ENCODE peak calls at places on chromosome 15, in ten cellular contexts. One of them, this sample, is unnamed.

GRCh38 chr15:52220251-52220650 is 29.1 kb upstream of the GNB5 start:
- DNase-seq in activated CD4-positive, CD25-positive, alpha-beta regulatory T cell treated with anti-CD3 and anti-CD28 coated beads, Interleukin-2, amount 50 U/mL, for 72 hours: no peak
- DNase-seq in psoas muscle: no peak
- DNase-seq in endothelial cell: no peak
- DNase-seq in stimulated activated CD4-positive, alpha-beta T cell treated with anti-CD3 and anti-CD28 coated beads, TNF-alpha, amount 100 ng/mL, for 4 hours: no peak
- DNase-seq in Kasumi-1: no peak
- DNase-seq in lower lobe of right lung: no peak
- DNase-seq in NCI-H2081 treated with DMSO at 0.1 percent for 48 hours: no peak
- DNase-seq in stimulated activated CD8-positive, alpha-beta memory T cell treated with anti-CD3 and anti-CD28 coated beads, Interleukin-15, amount 100 ng/mL, for 1 hour: no peak
- DNase-seq in mesendoderm: no peak
- DNase-seq in this sample: no peak

GRCh38 chr15:47431501-47431900 is 285.8 kb upstream of the SEMA6D start:
- DNase-seq in mesendoderm: no peak
- DNase-seq in stimulated activated CD4-positive, alpha-beta T cell treated with anti-CD3 and anti-CD28 coated beads, TNF-alpha, amount 100 ng/mL, for 4 hours: no peak
- DNase-seq in stimulated activated CD8-positive, alpha-beta memory T cell treated with anti-CD3 and anti-CD28 coated beads, Interleukin-15, amount 100 ng/mL, for 1 hour: no peak
- DNase-seq in lower lobe of right lung: no peak
- DNase-seq in psoas muscle: no peak
- DNase-seq in NCI-H2081 treated with DMSO at 0.1 percent for 48 hours: no peak
- DNase-seq in activated CD4-positive, CD25-positive, alpha-beta regulatory T cell treated with anti-CD3 and anti-CD28 coated beads, Interleukin-2, amount 50 U/mL, for 72 hours: no peak
- DNase-seq in Kasumi-1: no peak
- DNase-seq in endothelial cell: no peak
- DNase-seq in this sample: peak

GRCh38 chr15:58241872-58242271 is 103.7 kb downstream of the AQP9 start:
- DNase-seq in NCI-H2081 treated with DMSO at 0.1 percent for 48 hours: no peak
- DNase-seq in stimulated activated CD4-positive, alpha-beta T cell treated with anti-CD3 and anti-CD28 coated beads, TNF-alpha, amount 100 ng/mL, for 4 hours: no peak
- DNase-seq in activated CD4-positive, CD25-positive, alpha-beta regulatory T cell treated with anti-CD3 and anti-CD28 coated beads, Interleukin-2, amount 50 U/mL, for 72 hours: no peak
- DNase-seq in psoas muscle: no peak
- DNase-seq in lower lobe of right lung: no peak
- DNase-seq in mesendoderm: peak
- DNase-seq in endothelial cell: no peak
- DNase-seq in Kasumi-1: no peak
- DNase-seq in stimulated activated CD8-positive, alpha-beta memory T cell treated with anti-CD3 and anti-CD28 coated beads, Interleukin-15, amount 100 ng/mL, for 1 hour: no peak
- DNase-seq in this sample: no peak

GRCh38 chr15:81088496-81088895 is 45.6 kb upstream of the CFAP161 start:
- DNase-seq in NCI-H2081 treated with DMSO at 0.1 percent for 48 hours: no peak
- DNase-seq in activated CD4-positive, CD25-positive, alpha-beta regulatory T cell treated with anti-CD3 and anti-CD28 coated beads, Interleukin-2, amount 50 U/mL, for 72 hours: no peak
- DNase-seq in lower lobe of right lung: no peak
- DNase-seq in stimulated activated CD8-positive, alpha-beta memory T cell treated with anti-CD3 and anti-CD28 coated beads, Interleukin-15, amount 100 ng/mL, for 1 hour: no peak
- DNase-seq in psoas muscle: no peak
- DNase-seq in Kasumi-1: no peak
- DNase-seq in mesendoderm: no peak
- DNase-seq in stimulated activated CD4-positive, alpha-beta T cell treated with anti-CD3 and anti-CD28 coated beads, TNF-alpha, amount 100 ng/mL, for 4 hours: no peak
- DNase-seq in endothelial cell: no peak
- DNase-seq in this sample: no peak

GRCh38 chr15:33074942-33075341 is 119.6 kb downstream of the FMN1 start:
- DNase-seq in Kasumi-1: no peak
- DNase-seq in stimulated activated CD4-positive, alpha-beta T cell treated with anti-CD3 and anti-CD28 coated beads, TNF-alpha, amount 100 ng/mL, for 4 hours: no peak
- DNase-seq in psoas muscle: no peak
- DNase-seq in lower lobe of right lung: no peak
- DNase-seq in NCI-H2081 treated with DMSO at 0.1 percent for 48 hours: no peak
- DNase-seq in mesendoderm: peak
- DNase-seq in activated CD4-positive, CD25-positive, alpha-beta regulatory T cell treated with anti-CD3 and anti-CD28 coated beads, Interleukin-2, amount 50 U/mL, for 72 hours: no peak
- DNase-seq in stimulated activated CD8-positive, alpha-beta memory T cell treated with anti-CD3 and anti-CD28 coated beads, Interleukin-15, amount 100 ng/mL, for 1 hour: no peak
- DNase-seq in endothelial cell: no peak
- DNase-seq in this sample: no peak

GRCh38 chr15:46091860-46092450 is 457.1 kb downstream of the SQOR start:
- DNase-seq in NCI-H2081 treated with DMSO at 0.1 percent for 48 hours: peak
- DNase-seq in endothelial cell: no peak
- DNase-seq in mesendoderm: peak
- DNase-seq in lower lobe of right lung: no peak
- DNase-seq in activated CD4-positive, CD25-positive, alpha-beta regulatory T cell treated with anti-CD3 and anti-CD28 coated beads, Interleukin-2, amount 50 U/mL, for 72 hours: no peak
- DNase-seq in Kasumi-1: peak
- DNase-seq in stimulated activated CD8-positive, alpha-beta memory T cell treated with anti-CD3 and anti-CD28 coated beads, Interleukin-15, amount 100 ng/mL, for 1 hour: no peak
- DNase-seq in stimulated activated CD4-positive, alpha-beta T cell treated with anti-CD3 and anti-CD28 coated beads, TNF-alpha, amount 100 ng/mL, for 4 hours: no peak
- DNase-seq in psoas muscle: no peak
- DNase-seq in this sample: peak

GRCh38 chr15:89335289-89336041 is 841 bp upstream of the POLG start:
- DNase-seq in lower lobe of right lung: no peak
- DNase-seq in Kasumi-1: no peak
- DNase-seq in NCI-H2081 treated with DMSO at 0.1 percent for 48 hours: no peak
- DNase-seq in stimulated activated CD8-positive, alpha-beta memory T cell treated with anti-CD3 and anti-CD28 coated beads, Interleukin-15, amount 100 ng/mL, for 1 hour: no peak
- DNase-seq in endothelial cell: peak
- DNase-seq in activated CD4-positive, CD25-positive, alpha-beta regulatory T cell treated with anti-CD3 and anti-CD28 coated beads, Interleukin-2, amount 50 U/mL, for 72 hours: no peak
- DNase-seq in psoas muscle: no peak
- DNase-seq in mesendoderm: no peak
- DNase-seq in stimulated activated CD4-positive, alpha-beta T cell treated with anti-CD3 and anti-CD28 coated beads, TNF-alpha, amount 100 ng/mL, for 4 hours: no peak
- DNase-seq in this sample: peak

GRCh38 chr15:99451484-99451883 is 114.3 kb upstream of the MEF2A start:
- DNase-seq in stimulated activated CD8-positive, alpha-beta memory T cell treated with anti-CD3 and anti-CD28 coated beads, Interleukin-15, amount 100 ng/mL, for 1 hour: no peak
- DNase-seq in lower lobe of right lung: no peak
- DNase-seq in stimulated activated CD4-positive, alpha-beta T cell treated with anti-CD3 and anti-CD28 coated beads, TNF-alpha, amount 100 ng/mL, for 4 hours: no peak
- DNase-seq in NCI-H2081 treated with DMSO at 0.1 percent for 48 hours: no peak
- DNase-seq in Kasumi-1: no peak
- DNase-seq in endothelial cell: no peak
- DNase-seq in psoas muscle: no peak
- DNase-seq in activated CD4-positive, CD25-positive, alpha-beta regulatory T cell treated with anti-CD3 and anti-CD28 coated beads, Interleukin-2, amount 50 U/mL, for 72 hours: no peak
- DNase-seq in mesendoderm: no peak
- DNase-seq in this sample: no peak

GRCh38 chr15:81758789-81759188 is 287.0 kb downstream of the MEX3B start:
- DNase-seq in mesendoderm: no peak
- DNase-seq in Kasumi-1: no peak
- DNase-seq in psoas muscle: no peak
- DNase-seq in endothelial cell: no peak
- DNase-seq in lower lobe of right lung: no peak
- DNase-seq in stimulated activated CD4-positive, alpha-beta T cell treated with anti-CD3 and anti-CD28 coated beads, TNF-alpha, amount 100 ng/mL, for 4 hours: no peak
- DNase-seq in stimulated activated CD8-positive, alpha-beta memory T cell treated with anti-CD3 and anti-CD28 coated beads, Interleukin-15, amount 100 ng/mL, for 1 hour: no peak
- DNase-seq in activated CD4-positive, CD25-positive, alpha-beta regulatory T cell treated with anti-CD3 and anti-CD28 coated beads, Interleukin-2, amount 50 U/mL, for 72 hours: no peak
- DNase-seq in NCI-H2081 treated with DMSO at 0.1 percent for 48 hours: no peak
- DNase-seq in this sample: no peak

GRCh38 chr15:66847565-66847991 is 145.5 kb downstream of the SMAD6 start:
- DNase-seq in psoas muscle: no peak
- DNase-seq in mesendoderm: no peak
- DNase-seq in stimulated activated CD8-positive, alpha-beta memory T cell treated with anti-CD3 and anti-CD28 coated beads, Interleukin-15, amount 100 ng/mL, for 1 hour: no peak
- DNase-seq in lower lobe of right lung: peak
- DNase-seq in activated CD4-positive, CD25-positive, alpha-beta regulatory T cell treated with anti-CD3 and anti-CD28 coated beads, Interleukin-2, amount 50 U/mL, for 72 hours: no peak
- DNase-seq in stimulated activated CD4-positive, alpha-beta T cell treated with anti-CD3 and anti-CD28 coated beads, TNF-alpha, amount 100 ng/mL, for 4 hours: no peak
- DNase-seq in Kasumi-1: no peak
- DNase-seq in NCI-H2081 treated with DMSO at 0.1 percent for 48 hours: no peak
- DNase-seq in endothelial cell: no peak
- DNase-seq in this sample: no peak

GRCh38 chr15:100897873-100898490 is 18.4 kb downstream of the ALDH1A3 start:
- DNase-seq in stimulated activated CD8-positive, alpha-beta memory T cell treated with anti-CD3 and anti-CD28 coated beads, Interleukin-15, amount 100 ng/mL, for 1 hour: no peak
- DNase-seq in mesendoderm: no peak
- DNase-seq in psoas muscle: no peak
- DNase-seq in stimulated activated CD4-positive, alpha-beta T cell treated with anti-CD3 and anti-CD28 coated beads, TNF-alpha, amount 100 ng/mL, for 4 hours: no peak
- DNase-seq in activated CD4-positive, CD25-positive, alpha-beta regulatory T cell treated with anti-CD3 and anti-CD28 coated beads, Interleukin-2, amount 50 U/mL, for 72 hours: no peak
- DNase-seq in endothelial cell: no peak
- DNase-seq in lower lobe of right lung: no peak
- DNase-seq in NCI-H2081 treated with DMSO at 0.1 percent for 48 hours: peak
- DNase-seq in Kasumi-1: no peak
- DNase-seq in this sample: no peak

GRCh38 chr15:40933520-40933904 is 4.4 kb downstream of the DLL4 start:
- DNase-seq in stimulated activated CD8-positive, alpha-beta memory T cell treated with anti-CD3 and anti-CD28 coated beads, Interleukin-15, amount 100 ng/mL, for 1 hour: no peak
- DNase-seq in activated CD4-positive, CD25-positive, alpha-beta regulatory T cell treated with anti-CD3 and anti-CD28 coated beads, Interleukin-2, amount 50 U/mL, for 72 hours: no peak
- DNase-seq in mesendoderm: no peak
- DNase-seq in lower lobe of right lung: no peak
- DNase-seq in Kasumi-1: no peak
- DNase-seq in NCI-H2081 treated with DMSO at 0.1 percent for 48 hours: no peak
- DNase-seq in psoas muscle: no peak
- DNase-seq in endothelial cell: no peak
- DNase-seq in stimulated activated CD4-positive, alpha-beta T cell treated with anti-CD3 and anti-CD28 coated beads, TNF-alpha, amount 100 ng/mL, for 4 hours: no peak
- DNase-seq in this sample: no peak

GRCh38 chr15:51736646-51737537 is 563 bp downstream of the LYSMD2 start:
- DNase-seq in stimulated activated CD4-positive, alpha-beta T cell treated with anti-CD3 and anti-CD28 coated beads, TNF-alpha, amount 100 ng/mL, for 4 hours: peak
- DNase-seq in NCI-H2081 treated with DMSO at 0.1 percent for 48 hours: peak
- DNase-seq in endothelial cell: peak
- DNase-seq in psoas muscle: peak
- DNase-seq in Kasumi-1: peak
- DNase-seq in mesendoderm: peak
- DNase-seq in stimulated activated CD8-positive, alpha-beta memory T cell treated with anti-CD3 and anti-CD28 coated beads, Interleukin-15, amount 100 ng/mL, for 1 hour: peak
- DNase-seq in lower lobe of right lung: peak
- DNase-seq in activated CD4-positive, CD25-positive, alpha-beta regulatory T cell treated with anti-CD3 and anti-CD28 coated beads, Interleukin-2, amount 50 U/mL, for 72 hours: peak
- DNase-seq in this sample: no peak

GRCh38 chr15:80015156-80015555 is 44.2 kb upstream of the BCL2A1 start:
- DNase-seq in endothelial cell: no peak
- DNase-seq in stimulated activated CD8-positive, alpha-beta memory T cell treated with anti-CD3 and anti-CD28 coated beads, Interleukin-15, amount 100 ng/mL, for 1 hour: no peak
- DNase-seq in stimulated activated CD4-positive, alpha-beta T cell treated with anti-CD3 and anti-CD28 coated beads, TNF-alpha, amount 100 ng/mL, for 4 hours: no peak
- DNase-seq in Kasumi-1: no peak
- DNase-seq in psoas muscle: no peak
- DNase-seq in activated CD4-positive, CD25-positive, alpha-beta regulatory T cell treated with anti-CD3 and anti-CD28 coated beads, Interleukin-2, amount 50 U/mL, for 72 hours: no peak
- DNase-seq in mesendoderm: no peak
- DNase-seq in lower lobe of right lung: no peak
- DNase-seq in NCI-H2081 treated with DMSO at 0.1 percent for 48 hours: no peak
- DNase-seq in this sample: no peak

GRCh38 chr15:42092666-42093445 is 1.5 kb downstream of the PLA2G4D start:
- DNase-seq in stimulated activated CD4-positive, alpha-beta T cell treated with anti-CD3 and anti-CD28 coated beads, TNF-alpha, amount 100 ng/mL, for 4 hours: no peak
- DNase-seq in stimulated activated CD8-positive, alpha-beta memory T cell treated with anti-CD3 and anti-CD28 coated beads, Interleukin-15, amount 100 ng/mL, for 1 hour: no peak
- DNase-seq in activated CD4-positive, CD25-positive, alpha-beta regulatory T cell treated with anti-CD3 and anti-CD28 coated beads, Interleukin-2, amount 50 U/mL, for 72 hours: no peak
- DNase-seq in psoas muscle: peak
- DNase-seq in endothelial cell: no peak
- DNase-seq in mesendoderm: no peak
- DNase-seq in Kasumi-1: no peak
- DNase-seq in lower lobe of right lung: no peak
- DNase-seq in NCI-H2081 treated with DMSO at 0.1 percent for 48 hours: no peak
- DNase-seq in this sample: no peak

GRCh38 chr15:81910997-81911396 is 134.8 kb downstream of the MEX3B start:
- DNase-seq in stimulated activated CD4-positive, alpha-beta T cell treated with anti-CD3 and anti-CD28 coated beads, TNF-alpha, amount 100 ng/mL, for 4 hours: no peak
- DNase-seq in stimulated activated CD8-positive, alpha-beta memory T cell treated with anti-CD3 and anti-CD28 coated beads, Interleukin-15, amount 100 ng/mL, for 1 hour: no peak
- DNase-seq in activated CD4-positive, CD25-positive, alpha-beta regulatory T cell treated with anti-CD3 and anti-CD28 coated beads, Interleukin-2, amount 50 U/mL, for 72 hours: no peak
- DNase-seq in lower lobe of right lung: no peak
- DNase-seq in NCI-H2081 treated with DMSO at 0.1 percent for 48 hours: no peak
- DNase-seq in mesendoderm: no peak
- DNase-seq in psoas muscle: no peak
- DNase-seq in endothelial cell: no peak
- DNase-seq in Kasumi-1: no peak
- DNase-seq in this sample: no peak

GRCh38 chr15:43293402-43293801 is 26.7 kb upstream of the TGM5 start:
- DNase-seq in endothelial cell: no peak
- DNase-seq in lower lobe of right lung: no peak
- DNase-seq in stimulated activated CD8-positive, alpha-beta memory T cell treated with anti-CD3 and anti-CD28 coated beads, Interleukin-15, amount 100 ng/mL, for 1 hour: no peak
- DNase-seq in stimulated activated CD4-positive, alpha-beta T cell treated with anti-CD3 and anti-CD28 coated beads, TNF-alpha, amount 100 ng/mL, for 4 hours: no peak
- DNase-seq in mesendoderm: peak
- DNase-seq in activated CD4-positive, CD25-positive, alpha-beta regulatory T cell treated with anti-CD3 and anti-CD28 coated beads, Interleukin-2, amount 50 U/mL, for 72 hours: no peak
- DNase-seq in Kasumi-1: no peak
- DNase-seq in NCI-H2081 treated with DMSO at 0.1 percent for 48 hours: no peak
- DNase-seq in psoas muscle: no peak
- DNase-seq in this sample: peak

GRCh38 chr15:63977102-63977501 is 69.2 kb downstream of the DAPK2 start:
- DNase-seq in mesendoderm: no peak
- DNase-seq in stimulated activated CD8-positive, alpha-beta memory T cell treated with anti-CD3 and anti-CD28 coated beads, Interleukin-15, amount 100 ng/mL, for 1 hour: no peak
- DNase-seq in psoas muscle: no peak
- DNase-seq in activated CD4-positive, CD25-positive, alpha-beta regulatory T cell treated with anti-CD3 and anti-CD28 coated beads, Interleukin-2, amount 50 U/mL, for 72 hours: no peak
- DNase-seq in Kasumi-1: no peak
- DNase-seq in NCI-H2081 treated with DMSO at 0.1 percent for 48 hours: no peak
- DNase-seq in endothelial cell: no peak
- DNase-seq in lower lobe of right lung: no peak
- DNase-seq in stimulated activated CD4-positive, alpha-beta T cell treated with anti-CD3 and anti-CD28 coated beads, TNF-alpha, amount 100 ng/mL, for 4 hours: no peak
- DNase-seq in this sample: no peak

GRCh38 chr15:90710436-90710835 is 6.7 kb upstream of the BLM start:
- DNase-seq in mesendoderm: peak
- DNase-seq in stimulated activated CD8-positive, alpha-beta memory T cell treated with anti-CD3 and anti-CD28 coated beads, Interleukin-15, amount 100 ng/mL, for 1 hour: no peak
- DNase-seq in endothelial cell: no peak
- DNase-seq in Kasumi-1: no peak
- DNase-seq in psoas muscle: no peak
- DNase-seq in lower lobe of right lung: peak
- DNase-seq in activated CD4-positive, CD25-positive, alpha-beta regulatory T cell treated with anti-CD3 and anti-CD28 coated beads, Interleukin-2, amount 50 U/mL, for 72 hours: no peak
- DNase-seq in stimulated activated CD4-positive, alpha-beta T cell treated with anti-CD3 and anti-CD28 coated beads, TNF-alpha, amount 100 ng/mL, for 4 hours: no peak
- DNase-seq in NCI-H2081 treated with DMSO at 0.1 percent for 48 hours: no peak
- DNase-seq in this sample: no peak

GRCh38 chr15:92521624-92522008 is 127.9 kb downstream of the ST8SIA2 start:
- DNase-seq in NCI-H2081 treated with DMSO at 0.1 percent for 48 hours: peak
- DNase-seq in psoas muscle: peak
- DNase-seq in stimulated activated CD8-positive, alpha-beta memory T cell treated with anti-CD3 and anti-CD28 coated beads, Interleukin-15, amount 100 ng/mL, for 1 hour: no peak
- DNase-seq in endothelial cell: peak
- DNase-seq in stimulated activated CD4-positive, alpha-beta T cell treated with anti-CD3 and anti-CD28 coated beads, TNF-alpha, amount 100 ng/mL, for 4 hours: peak
- DNase-seq in mesendoderm: peak
- DNase-seq in lower lobe of right lung: peak
- DNase-seq in activated CD4-positive, CD25-positive, alpha-beta regulatory T cell treated with anti-CD3 and anti-CD28 coated beads, Interleukin-2, amount 50 U/mL, for 72 hours: no peak
- DNase-seq in Kasumi-1: peak
- DNase-seq in this sample: peak

GRCh38 chr15:78638658-78639314 is 2.2 kb downstream of the CHRNB4 start:
- DNase-seq in activated CD4-positive, CD25-positive, alpha-beta regulatory T cell treated with anti-CD3 and anti-CD28 coated beads, Interleukin-2, amount 50 U/mL, for 72 hours: no peak
- DNase-seq in psoas muscle: peak
- DNase-seq in Kasumi-1: peak
- DNase-seq in NCI-H2081 treated with DMSO at 0.1 percent for 48 hours: peak
- DNase-seq in stimulated activated CD4-positive, alpha-beta T cell treated with anti-CD3 and anti-CD28 coated beads, TNF-alpha, amount 100 ng/mL, for 4 hours: no peak
- DNase-seq in mesendoderm: peak
- DNase-seq in endothelial cell: peak
- DNase-seq in lower lobe of right lung: no peak
- DNase-seq in stimulated activated CD8-positive, alpha-beta memory T cell treated with anti-CD3 and anti-CD28 coated beads, Interleukin-15, amount 100 ng/mL, for 1 hour: peak
- DNase-seq in this sample: peak

GRCh38 chr15:90414408-90415028 is 26.5 kb downstream of the IQGAP1 start:
- DNase-seq in stimulated activated CD4-positive, alpha-beta T cell treated with anti-CD3 and anti-CD28 coated beads, TNF-alpha, amount 100 ng/mL, for 4 hours: no peak
- DNase-seq in activated CD4-positive, CD25-positive, alpha-beta regulatory T cell treated with anti-CD3 and anti-CD28 coated beads, Interleukin-2, amount 50 U/mL, for 72 hours: no peak
- DNase-seq in stimulated activated CD8-positive, alpha-beta memory T cell treated with anti-CD3 and anti-CD28 coated beads, Interleukin-15, amount 100 ng/mL, for 1 hour: no peak
- DNase-seq in mesendoderm: peak
- DNase-seq in NCI-H2081 treated with DMSO at 0.1 percent for 48 hours: no peak
- DNase-seq in Kasumi-1: no peak
- DNase-seq in psoas muscle: no peak
- DNase-seq in lower lobe of right lung: no peak
- DNase-seq in endothelial cell: no peak
- DNase-seq in this sample: no peak

GRCh38 chr15:85778107-85778776 is 16.5 kb downstream of the KLHL25 start:
- DNase-seq in activated CD4-positive, CD25-positive, alpha-beta regulatory T cell treated with anti-CD3 and anti-CD28 coated beads, Interleukin-2, amount 50 U/mL, for 72 hours: no peak
- DNase-seq in stimulated activated CD8-positive, alpha-beta memory T cell treated with anti-CD3 and anti-CD28 coated beads, Interleukin-15, amount 100 ng/mL, for 1 hour: no peak
- DNase-seq in NCI-H2081 treated with DMSO at 0.1 percent for 48 hours: no peak
- DNase-seq in psoas muscle: no peak
- DNase-seq in mesendoderm: no peak
- DNase-seq in Kasumi-1: no peak
- DNase-seq in endothelial cell: no peak
- DNase-seq in stimulated activated CD4-positive, alpha-beta T cell treated with anti-CD3 and anti-CD28 coated beads, TNF-alpha, amount 100 ng/mL, for 4 hours: no peak
- DNase-seq in lower lobe of right lung: no peak
- DNase-seq in this sample: no peak

GRCh38 chr15:64193971-64194370 is 31.1 kb upstream of the PPIB start:
- DNase-seq in activated CD4-positive, CD25-positive, alpha-beta regulatory T cell treated with anti-CD3 and anti-CD28 coated beads, Interleukin-2, amount 50 U/mL, for 72 hours: no peak
- DNase-seq in stimulated activated CD8-positive, alpha-beta memory T cell treated with anti-CD3 and anti-CD28 coated beads, Interleukin-15, amount 100 ng/mL, for 1 hour: no peak
- DNase-seq in psoas muscle: no peak
- DNase-seq in stimulated activated CD4-positive, alpha-beta T cell treated with anti-CD3 and anti-CD28 coated beads, TNF-alpha, amount 100 ng/mL, for 4 hours: no peak
- DNase-seq in endothelial cell: no peak
- DNase-seq in mesendoderm: peak
- DNase-seq in NCI-H2081 treated with DMSO at 0.1 percent for 48 hours: no peak
- DNase-seq in lower lobe of right lung: no peak
- DNase-seq in Kasumi-1: no peak
- DNase-seq in this sample: no peak

GRCh38 chr15:74893627-74894026 is 3.8 kb downstream of the MPI start:
- DNase-seq in activated CD4-positive, CD25-positive, alpha-beta regulatory T cell treated with anti-CD3 and anti-CD28 coated beads, Interleukin-2, amount 50 U/mL, for 72 hours: no peak
- DNase-seq in stimulated activated CD4-positive, alpha-beta T cell treated with anti-CD3 and anti-CD28 coated beads, TNF-alpha, amount 100 ng/mL, for 4 hours: no peak
- DNase-seq in endothelial cell: no peak
- DNase-seq in stimulated activated CD8-positive, alpha-beta memory T cell treated with anti-CD3 and anti-CD28 coated beads, Interleukin-15, amount 100 ng/mL, for 1 hour: no peak
- DNase-seq in NCI-H2081 treated with DMSO at 0.1 percent for 48 hours: no peak
- DNase-seq in lower lobe of right lung: no peak
- DNase-seq in mesendoderm: no peak
- DNase-seq in Kasumi-1: no peak
- DNase-seq in psoas muscle: no peak
- DNase-seq in this sample: no peak

GRCh38 chr15:71237456-71238188 is 122.4 kb downstream of the THSD4 start:
- DNase-seq in lower lobe of right lung: no peak
- DNase-seq in endothelial cell: no peak
- DNase-seq in psoas muscle: peak
- DNase-seq in Kasumi-1: no peak
- DNase-seq in NCI-H2081 treated with DMSO at 0.1 percent for 48 hours: no peak
- DNase-seq in mesendoderm: peak
- DNase-seq in activated CD4-positive, CD25-positive, alpha-beta regulatory T cell treated with anti-CD3 and anti-CD28 coated beads, Interleukin-2, amount 50 U/mL, for 72 hours: no peak
- DNase-seq in stimulated activated CD8-positive, alpha-beta memory T cell treated with anti-CD3 and anti-CD28 coated beads, Interleukin-15, amount 100 ng/mL, for 1 hour: no peak
- DNase-seq in stimulated activated CD4-positive, alpha-beta T cell treated with anti-CD3 and anti-CD28 coated beads, TNF-alpha, amount 100 ng/mL, for 4 hours: no peak
- DNase-seq in this sample: peak

This sample was measured in HepG2.